ENCODE peak calls at places on chromosomes 16 and 17, in five cellular contexts. Q is stomach, S is heart left ventricle, X is thyroid gland, O is ovary. N is an unnamed sample.
A peak's percentile ranks its signal among the peaks of the same experiment; 100 is the strongest.

GRCh38 chr16:14473488-14473887 is 156.6 kb downstream of the PARN start:
- DNase-seq in X (no peak), O (no peak), S (no peak), Q (no peak), N (no peak)

GRCh38 chr17:82446124-82446523 is 4.4 kb downstream of the CYBC1 start:
- DNase-seq in O (no peak), X (no peak), Q (no peak), S (no peak), N (no peak)

GRCh38 chr17:60901222-60901621 is 223.6 kb downstream of the BCAS3 start:
- DNase-seq in X (no peak), Q (no peak), S (no peak), O (no peak), N (no peak)

GRCh38 chr16:87855852-87856715 is 13.2 kb downstream of the SLC7A5 start:
- DNase-seq in X (peak; percentile 33), O (peak; percentile 34), Q (peak; percentile 86), S (peak; percentile 73), N (no peak)

GRCh38 chr16:29974291-29975133 is 844 bp downstream of the TAOK2 start:
- DNase-seq in O (peak; percentile 52), Q (no peak), S (peak; percentile 70), X (peak; percentile 22), N (peak; percentile 49)

GRCh38 chr17:29576214-29577008 is 7.9 kb downstream of the TP53I13 start:
- DNase-seq in Q (no peak), S (no peak), O (no peak), X (no peak), N (peak; percentile 15)

GRCh38 chr17:61597606-61598005 is 6.6 kb upstream of the NACA2 start:
- DNase-seq in X (no peak), S (no peak), O (no peak), Q (no peak), N (no peak)

GRCh38 chr16:74049027-74049426 is 247.6 kb upstream of the PSMD7 start:
- DNase-seq in X (no peak), Q (no peak), S (no peak), O (no peak), N (no peak)

GRCh38 chr16:69691980-69692911 is 34.1 kb downstream of the NQO1 start:
- DNase-seq in O (no peak), Q (no peak), S (no peak), X (no peak), N (no peak)

GRCh38 chr16:48235058-48235555 is 9.0 kb upstream of the LONP2 start:
- DNase-seq in S (no peak), X (no peak), O (no peak), Q (no peak), N (no peak)

GRCh38 chr17:77020973-77021372 is 119.8 kb upstream of the SEC14L1 start:
- DNase-seq in Q (no peak), S (no peak), O (no peak), X (no peak), N (no peak)

GRCh38 chr16:46830417-46830901 is 521 bp downstream of the C16orf87 start:
- DNase-seq in X (peak; percentile 40), Q (peak; percentile 46), O (no peak), S (no peak), N (peak; percentile 53)

GRCh38 chr17:35879748-35880654 is at the start of gene CCL5:
- DNase-seq in X (no peak), Q (no peak), O (no peak), S (no peak), N (no peak)

GRCh38 chr17:68698761-68699160 is 97.6 kb upstream of the FAM20A start:
- DNase-seq in S (no peak), X (no peak), Q (no peak), O (no peak), N (no peak)

GRCh38 chr17:15663691-15664090 is 20.4 kb downstream of the TRIM16 start:
- DNase-seq in X (no peak), Q (no peak), O (no peak), S (no peak), N (no peak)

GRCh38 chr17:34837796-34838195 is 123.5 kb downstream of the CCT6B start:
- DNase-seq in X (no peak), O (no peak), Q (no peak), S (no peak), N (no peak)

GRCh38 chr16:8721693-8722348 is 47.4 kb downstream of the ABAT start:
- DNase-seq in O (no peak), S (no peak), X (no peak), Q (no peak), N (no peak)

GRCh38 chr16:20865420-20866126 is 34.6 kb downstream of the DCUN1D3 start:
- DNase-seq in S (no peak), O (no peak), X (no peak), Q (no peak), N (no peak)

GRCh38 chr16:10412935-10413601 is 27.2 kb downstream of the ATF7IP2 start:
- DNase-seq in S (no peak), Q (no peak), X (no peak), O (no peak), N (no peak)

GRCh38 chr16:10402975-10403374 is 17.1 kb downstream of the ATF7IP2 start:
- DNase-seq in X (no peak), S (no peak), O (no peak), Q (no peak), N (no peak)

GRCh38 chr16:10410469-10410868 is 24.6 kb downstream of the ATF7IP2 start:
- DNase-seq in O (no peak), S (no peak), Q (no peak), X (no peak), N (no peak)

GRCh38 chr16:10405386-10405939 is 19.6 kb downstream of the ATF7IP2 start:
- DNase-seq in Q (no peak), S (peak; percentile 30), O (no peak), X (no peak), N (peak; percentile 19)

GRCh38 chr16:10408824-10409381 is 23.0 kb downstream of the ATF7IP2 start:
- DNase-seq in Q (no peak), O (no peak), X (no peak), S (no peak), N (no peak)
- H3K9me3 ChIP-seq in Q (peaks cover 28% of the 10 kb centered on the region), O (no peaks in the 10 kb centered on the region), X (no peaks in the 10 kb centered on the region), S (peaks cover 67% of the 10 kb centered on the region), N (no peaks in the 10 kb centered on the region)

DNA sequence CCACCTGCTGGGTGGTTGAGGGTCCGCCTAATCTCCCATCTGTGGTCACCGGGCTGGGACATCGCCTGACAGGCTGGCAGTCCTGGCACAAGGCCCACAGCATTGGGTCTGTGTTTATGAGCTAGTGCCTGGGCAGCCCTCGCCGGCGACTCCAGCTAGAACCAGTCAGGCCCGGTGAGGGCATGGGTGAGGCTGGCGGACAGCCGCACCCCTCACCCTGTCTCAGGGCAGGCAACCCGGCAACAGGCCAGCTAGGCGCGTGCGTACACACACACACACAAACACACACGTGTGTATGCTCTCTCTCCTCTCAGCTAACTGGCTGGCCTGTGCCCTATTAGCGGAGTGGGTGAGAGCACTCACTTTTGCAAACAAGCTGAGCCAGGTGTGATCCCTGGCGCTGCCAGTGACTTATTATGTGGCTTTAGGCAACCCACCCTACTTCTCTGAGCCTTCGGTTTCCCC is 10.4 kb downstream of the HSD11B2 start:
- DNase-seq in Q (peak; percentile 98), X (peak; percentile 100), O (peak; percentile 49), S (peak; percentile 60), N (no peak)
- TF ChIP-seq POLR2A in Q (no peak), X (peak; percentile 16), O (no peak), S (no peak), N (no peak)

GRCh38 chr16:71626018-71626857 is at the start of gene MARVELD3:
- DNase-seq in S (no peak), O (peak; percentile 64), Q (peak; percentile 93), X (peak; percentile 95), N (no peak)
- H3K27ac ChIP-seq in S (no peak within 1 kb of the TSS), O (no peak within 1 kb of the TSS), Q (no peak within 1 kb of the TSS), X (peak within 1 kb of the TSS; percentile 18), N (no peak within 1 kb of the TSS)

DNA sequence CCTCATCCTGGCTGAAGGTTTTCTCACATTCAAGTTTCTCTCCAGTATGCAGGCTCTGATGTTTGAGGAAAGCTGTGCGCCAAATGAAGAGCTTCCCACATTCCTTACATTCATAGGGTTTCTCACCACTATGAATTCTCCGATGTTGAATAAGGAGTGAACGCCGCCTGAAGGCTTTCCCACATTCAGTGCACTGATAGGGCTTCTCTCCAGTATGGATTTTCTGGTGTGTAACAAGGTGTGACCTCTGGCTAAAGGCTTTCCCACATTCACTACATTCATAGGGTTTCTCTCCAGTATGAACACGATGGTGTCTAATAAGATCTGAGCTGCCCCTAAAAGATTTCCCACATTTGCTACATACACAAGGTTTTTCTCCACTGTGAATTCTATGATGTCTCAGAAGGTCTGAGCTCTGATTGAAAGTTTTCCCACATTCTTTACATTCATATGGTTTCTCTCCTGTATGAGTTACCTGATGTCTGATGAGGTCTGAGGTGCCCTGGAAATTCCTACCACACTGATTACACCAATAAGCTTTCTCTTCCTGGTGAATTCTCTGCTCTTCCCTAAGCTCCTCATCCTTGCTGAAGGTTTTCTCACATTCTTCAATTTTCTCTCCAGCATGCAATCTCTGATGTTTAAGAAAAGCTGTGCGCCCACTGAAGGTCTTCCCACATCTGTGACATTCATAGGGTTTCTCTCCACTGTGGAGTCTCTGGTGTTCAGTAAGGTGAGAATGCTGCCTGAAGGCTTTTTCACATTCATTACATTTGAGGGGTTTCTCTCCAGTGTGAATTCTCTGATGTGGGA is 8.9 kb downstream of the ZNF594 start:
- DNase-seq in O (no peak), S (no peak), X (no peak), Q (no peak), N (no peak)
- H3K9me3 ChIP-seq in O (peaks cover 22% of the 10 kb centered on the region), S (peaks cover 96% of the 10 kb centered on the region), X (peaks cover 25% of the 10 kb centered on the region), Q (peaks cover 82% of the 10 kb centered on the region), N (peaks cover 31% of the 10 kb centered on the region)

GRCh38 chr17:45123930-45124796 is 8.2 kb downstream of the PLCD3 start:
- DNase-seq in S (peak; percentile 80), O (peak; percentile 76), X (no peak), Q (peak; percentile 65), N (peak; percentile 92)
- TF ChIP-seq POLR2A in S (no peak), O (no peak), X (no peak), Q (no peak), N (no peak)

DNA sequence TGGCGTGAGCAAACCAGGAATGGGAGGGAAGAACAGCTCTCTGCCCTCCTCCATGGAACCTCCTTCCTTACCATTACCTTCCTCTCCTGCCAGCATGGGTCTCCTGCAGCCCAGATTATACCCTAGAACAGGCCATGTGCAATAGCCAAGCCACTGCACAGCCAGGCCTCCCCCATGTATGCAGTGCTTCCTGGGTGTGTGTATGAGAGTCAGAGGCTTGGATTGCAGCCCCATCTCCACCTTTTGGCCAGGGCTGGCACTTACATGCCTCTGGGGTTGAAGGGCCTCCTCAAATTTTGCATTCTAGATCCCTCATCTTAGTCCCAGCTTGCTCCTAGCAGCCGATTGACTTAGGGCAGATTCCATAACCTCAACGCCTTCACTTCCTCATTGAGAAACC is 133.7 kb downstream of the GSG1L start:
- DNase-seq in Q (no peak), X (no peak), S (no peak), O (no peak), N (no peak)
- H3K27ac ChIP-seq in Q (no peak overlapping the region), X (no peak overlapping the region), S (no peak overlapping the region), O (no peak overlapping the region), N (no peak overlapping the region)

N was measured in adrenal gland.